ENCODE peak calls at places on chromosomes 5 and 9, in nine cellular contexts. C is body of pancreas, N is breast epithelium, I is endothelial cell, M is natural killer cell, R is RWPE1, P is heart right ventricle, F is IMR-90, V is upper lobe of right lung. H is an unnamed sample.
A peak's percentile ranks its signal among the peaks of the same experiment; 100 is the strongest.

GRCh38 chr5:90221947-90222346 is 187.6 kb downstream of the CETN3 start:
- DNase-seq in I (no peak), P (no peak), N (no peak), C (no peak), V (no peak), F (peak; percentile 16), M (no peak), R (peak; percentile 41), H (no peak)

GRCh38 chr5:23704176-23704855 is 196.9 kb downstream of the PRDM9 start:
- DNase-seq in F (no peak), P (no peak), M (no peak), V (no peak), C (no peak), R (peak; percentile 36), I (no peak), N (no peak), H (no peak)

GRCh38 chr5:64147849-64148441 is 17.7 kb upstream of the RNF180 start:
- DNase-seq in M (no peak), C (peak; percentile 70), I (peak; percentile 66), V (peak; percentile 72), N (peak; percentile 56), R (peak; percentile 62), P (peak; percentile 63), F (peak; percentile 24), H (peak; percentile 74)

GRCh38 chr5:56900858-56901578 is 8.4 kb upstream of the SETD9 start:
- DNase-seq in R (peak; percentile 65), I (peak; percentile 55), F (peak; percentile 38), P (peak; percentile 23), M (no peak), N (no peak), V (no peak), C (peak; percentile 27), H (no peak)

GRCh38 chr9:134071149-134071548 is 3.3 kb upstream of the BRD3 start:
- DNase-seq in P (no peak), F (no peak), N (no peak), I (no peak), M (no peak), R (no peak), C (no peak), V (peak; percentile 59), H (no peak)

GRCh38 chr9:93674580-93675335 is 98.4 kb downstream of the PHF2 start:
- DNase-seq in N (peak; percentile 38), C (peak; percentile 8), R (no peak), P (peak; percentile 2), M (peak; percentile 11), I (peak; percentile 2), V (peak; percentile 40), F (no peak), H (peak; percentile 21)

GRCh38 chr9:89361816-89362646 is 43.7 kb downstream of the SECISBP2 start:
- DNase-seq in M (no peak), F (no peak), V (no peak), R (no peak), I (no peak), C (no peak), N (peak; percentile 35), P (no peak), H (no peak)

GRCh38 chr9:127129718-127130085 is 7.3 kb upstream of the ANGPTL2 start:
- DNase-seq in P (no peak), C (no peak), M (no peak), F (no peak), I (no peak), R (no peak), N (no peak), V (peak; percentile 59), H (no peak)

GRCh38 chr5:107894361-107894760 is 223.6 kb upstream of the EFNA5 start:
- DNase-seq in N (no peak), M (no peak), F (peak; percentile 26), V (no peak), I (no peak), P (no peak), R (no peak), C (no peak), H (no peak)

GRCh38 chr5:88674262-88675158 is 208.5 kb downstream of the MEF2C start:
- DNase-seq in I (peak; percentile 54), R (no peak), M (no peak), C (no peak), F (no peak), N (no peak), V (peak; percentile 66), P (no peak), H (peak; percentile 86)

GRCh38 chr5:174799146-174799545 is 74.8 kb downstream of the MSX2 start:
- DNase-seq in I (no peak), P (no peak), R (no peak), N (no peak), M (no peak), C (no peak), F (no peak), V (no peak), H (no peak)

GRCh38 chr9:13845460-13845859 is 468.5 kb downstream of the NFIB start:
- DNase-seq in P (no peak), V (no peak), R (no peak), N (no peak), C (no peak), I (no peak), M (no peak), F (peak; percentile 57), H (no peak)

GRCh38 chr9:27303219-27303618 is 6.3 kb upstream of the EQTN start:
- DNase-seq in I (no peak), M (no peak), V (no peak), C (no peak), F (peak; percentile 4), P (no peak), N (no peak), R (no peak), H (no peak)

DNA sequence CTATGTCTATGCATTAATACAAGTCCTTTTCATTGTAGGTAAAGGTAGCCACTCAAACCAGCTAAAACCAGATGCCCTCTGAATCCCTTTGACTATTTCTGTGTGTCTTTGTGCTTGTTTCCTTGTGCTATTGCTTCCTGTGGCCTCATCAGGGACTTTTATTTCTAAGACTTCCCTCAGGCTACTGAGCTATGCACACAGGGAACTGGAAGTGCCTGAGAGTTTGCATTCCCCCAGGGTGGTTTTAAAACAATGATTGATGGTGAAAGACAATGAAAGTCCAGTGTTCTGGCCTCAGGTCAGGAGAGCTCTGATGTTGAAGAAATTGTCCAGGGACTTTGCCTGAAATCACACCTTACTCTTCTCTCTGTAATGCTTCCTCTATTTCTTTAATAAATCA is 158.0 kb upstream of the NREP start:
- DNase-seq in M (no peak), N (no peak), F (no peak), I (no peak), V (no peak), R (no peak), P (no peak), C (no peak), H (no peak)
- TF ChIP-seq CTCF in M (no peak), N (no peak), F (no peak), I (no peak), V (no peak), R (no peak), P (no peak), C (no peak), H (no peak)

GRCh38 chr5:115770466-115770865 is 46.0 kb downstream of the CDO1 start:
- DNase-seq in F (peak; percentile 3), N (no peak), V (no peak), C (no peak), R (no peak), M (no peak), P (no peak), I (peak; percentile 43), H (no peak)
- TF ChIP-seq CTCF in F (peak; percentile 38), N (no peak), V (peak; percentile 28), C (no peak), R (no peak), M (no peak), P (no peak), I (peak; percentile 73), H (no peak)

GRCh38 chr5:110031402-110032140 is 341.8 kb downstream of the MAN2A1 start:
- DNase-seq in F (no peak), N (no peak), I (no peak), C (peak; percentile 14), M (no peak), V (no peak), R (no peak), P (no peak), H (no peak)

GRCh38 chr5:110034076-110034475 is 344.3 kb downstream of the MAN2A1 start:
- DNase-seq in V (no peak), M (no peak), P (no peak), F (no peak), I (no peak), R (no peak), C (no peak), N (no peak), H (no peak)

GRCh38 chr5:110027527-110028322 is 338.0 kb downstream of the MAN2A1 start:
- DNase-seq in P (no peak), F (no peak), N (no peak), R (no peak), C (no peak), I (no peak), M (no peak), V (no peak), H (no peak)

DNA sequence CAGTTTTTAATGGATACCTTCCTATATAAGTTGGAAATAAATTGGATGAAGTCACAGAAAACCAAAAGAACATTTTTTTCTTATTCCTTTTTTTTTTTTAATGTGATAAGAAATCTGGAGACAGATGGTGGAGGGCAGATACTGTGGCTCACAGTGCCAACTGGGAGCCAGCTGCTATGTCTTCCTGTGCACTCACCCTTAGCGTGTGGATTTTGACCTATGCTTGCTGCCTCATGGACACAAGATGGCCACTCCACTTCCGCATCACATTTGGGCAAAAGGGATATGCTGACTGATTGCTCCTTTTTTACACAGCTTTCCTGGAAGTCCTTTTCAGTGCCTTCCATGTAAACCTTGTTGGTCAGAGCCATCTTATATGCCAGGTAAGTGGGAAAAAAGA is 342.7 kb downstream of the MAN2A1 start:
- DNase-seq in R (no peak), I (no peak), C (no peak), F (no peak), P (no peak), N (no peak), M (no peak), V (no peak), H (no peak)
- TF ChIP-seq CTCF in R (no peak), I (no peak), C (no peak), F (no peak), P (no peak), N (no peak), M (no peak), V (no peak), H (no peak)

DNA sequence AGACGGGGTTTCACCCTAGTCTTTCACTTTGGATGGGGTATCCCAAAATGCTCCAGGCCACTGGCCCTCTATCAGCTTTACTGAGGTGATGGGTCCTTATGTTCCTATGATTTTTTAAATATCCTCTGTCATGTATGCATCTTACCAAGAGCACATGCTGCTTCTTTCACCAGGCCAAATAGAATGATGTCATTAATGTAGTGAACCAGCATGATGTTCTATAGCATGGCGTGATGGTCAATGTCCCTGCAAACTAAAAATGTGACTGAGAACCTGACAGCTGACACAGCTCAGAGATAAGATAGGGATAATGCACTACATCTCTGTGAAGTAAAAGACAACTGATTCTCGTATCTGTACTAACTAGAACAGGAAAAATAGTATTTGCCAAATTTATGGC is 103.6 kb downstream of the SLC1A3 start:
- DNase-seq in P (no peak), V (no peak), R (no peak), M (no peak), C (no peak), N (no peak), F (no peak), I (no peak), H (no peak)
- TF ChIP-seq CTCF in P (no peak), V (no peak), R (no peak), M (no peak), C (no peak), N (no peak), F (no peak), I (no peak), H (no peak)